ENCODE peak calls at places on chromosomes 3 and 15, in five cellular contexts. V is T-helper 2 cell; E is lower lobe of right lung; P is Ammon's horn; Y is CD8-positive, alpha-beta T cell. R is an unnamed sample.

GRCh38 chr3:128553560-128553959 is 60.6 kb upstream of the GATA2 start:
- DNase-seq in V (no peak), E (no peak), P (no peak), Y (peak; percentile 7), R (no peak)

GRCh38 chr3:46935989-46936620 is 40.4 kb downstream of the CCDC12 start:
- DNase-seq in V (no peak), E (peak; percentile 49), P (no peak), Y (no peak), R (no peak)

GRCh38 chr3:147419062-147419701 is 10.0 kb downstream of the ZIC1 start:
- DNase-seq in V (no peak), E (no peak), P (peak; percentile 94), Y (no peak), R (no peak)

GRCh38 chr3:186849392-186849975 is 7.0 kb downstream of the ADIPOQ start:
- DNase-seq in V (peak; percentile 42), E (no peak), P (no peak), Y (no peak), R (no peak)

GRCh38 chr3:14633819-14634424 is 17.6 kb upstream of the CCDC174 start:
- DNase-seq in V (peak; percentile 20), E (peak; percentile 80), P (peak; percentile 54), Y (peak; percentile 67), R (peak; percentile 45)

GRCh38 chr3:108131105-108131794 is 40.4 kb upstream of the CD47 start:
- DNase-seq in V (no peak), E (no peak), P (no peak), Y (no peak), R (no peak)

GRCh38 chr3:161371441-161372320 is at the start of gene SPTSSB:
- DNase-seq in V (peak; percentile 39), E (peak; percentile 52), P (peak; percentile 63), Y (peak; percentile 72), R (peak; percentile 24)

GRCh38 chr15:61929452-61929851 is 130.8 kb downstream of the VPS13C start:
- DNase-seq in V (no peak), E (no peak), P (no peak), Y (no peak), R (no peak)

GRCh38 chr15:68717952-68718351 is 102.7 kb downstream of the ANP32A start:
- DNase-seq in V (no peak), E (no peak), P (no peak), Y (no peak), R (no peak)

GRCh38 chr3:190319660-190320059 is 2.6 kb downstream of the CLDN1 start:
- DNase-seq in V (no peak), E (no peak), P (no peak), Y (no peak), R (no peak)

GRCh38 chr3:196947860-196948441 is 5.6 kb upstream of the NCBP2 start:
- DNase-seq in V (no peak), E (no peak), P (no peak), Y (no peak), R (no peak)

GRCh38 chr15:31262901-31263671 is 63.5 kb upstream of the KLF13 start:
- DNase-seq in V (no peak), E (peak; percentile 70), P (peak; percentile 60), Y (peak; percentile 54), R (peak; percentile 13)

GRCh38 chr3:55935241-55935640 is 448.1 kb upstream of the WNT5A start:
- DNase-seq in V (no peak), E (no peak), P (no peak), Y (no peak), R (no peak)

GRCh38 chr15:80694624-80695098 is 449 bp upstream of the ABHD17C start:
- DNase-seq in V (peak; percentile 24), E (peak; percentile 53), P (no peak), Y (peak; percentile 57), R (peak; percentile 23)

GRCh38 chr3:24495334-24495994 is 814 bp upstream of the THRB start:
- DNase-seq in V (no peak), E (peak; percentile 77), P (peak; percentile 41), Y (no peak), R (no peak)

GRCh38 chr3:64342940-64343691 is 117.8 kb upstream of the PRICKLE2 start:
- DNase-seq in V (no peak), E (no peak), P (no peak), Y (no peak), R (no peak)

GRCh38 chr15:67528536-67528935 is 7.6 kb downstream of the C15orf61 start:
- DNase-seq in V (no peak), E (no peak), P (no peak), Y (no peak), R (no peak)

GRCh38 chr3:54213910-54214309 is 91.6 kb downstream of the CACNA2D3 start:
- DNase-seq in V (no peak), E (no peak), P (no peak), Y (no peak), R (no peak)

GRCh38 chr15:94206463-94207167 is 24.7 kb upstream of the MCTP2 start:
- DNase-seq in V (no peak), E (no peak), P (no peak), Y (no peak), R (no peak)

GRCh38 chr3:121529308-121529707 is 16.5 kb downstream of the POLQ start:
- DNase-seq in V (no peak), E (no peak), P (no peak), Y (no peak), R (no peak)

GRCh38 chr15:70562906-70563305 is 200.5 kb downstream of the UACA start:
- DNase-seq in V (no peak), E (no peak), P (no peak), Y (peak; percentile 31), R (no peak)

GRCh38 chr15:68213991-68214837 is 9.1 kb upstream of the CALML4 start:
- DNase-seq in V (no peak), E (peak; percentile 27), P (no peak), Y (no peak), R (no peak)

GRCh38 chr3:175208316-175208715 is 349.2 kb downstream of the NAALADL2 start:
- DNase-seq in V (no peak), E (no peak), P (peak; percentile 81), Y (no peak), R (no peak)

GRCh38 chr3:53677406-53677805 is 168.8 kb downstream of the CHDH start:
- DNase-seq in V (no peak), E (no peak), P (no peak), Y (no peak), R (no peak)

GRCh38 chr3:188178293-188178950 is 24.5 kb downstream of the LPP start:
- DNase-seq in V (no peak), E (no peak), P (no peak), Y (no peak), R (no peak)

GRCh38 chr3:46670000-46670890 is 23.2 kb downstream of the ALS2CL start:
- DNase-seq in V (no peak), E (peak; percentile 9), P (no peak), Y (no peak), R (peak; percentile 9)

GRCh38 chr3:13667330-13667729 is 118.4 kb downstream of the FBLN2 start:
- DNase-seq in V (no peak), E (no peak), P (no peak), Y (no peak), R (no peak)

GRCh38 chr3:174440350-174440716 is 418.8 kb upstream of the NAALADL2 start:
- DNase-seq in V (no peak), E (peak; percentile 43), P (peak; percentile 25), Y (no peak), R (no peak)

GRCh38 chr3:148315756-148316155 is 381.9 kb upstream of the AGTR1 start:
- DNase-seq in V (no peak), E (no peak), P (no peak), Y (no peak), R (no peak)

GRCh38 chr15:78685157-78685830 is 44.3 kb upstream of the CHRNB4 start:
- DNase-seq in V (no peak), E (no peak), P (no peak), Y (no peak), R (no peak)

GRCh38 chr3:184178522-184179138 is 4.0 kb downstream of the AP2M1 start:
- DNase-seq in V (no peak), E (no peak), P (no peak), Y (no peak), R (no peak)

GRCh38 chr3:65761431-65761830 is 277.3 kb downstream of the MAGI1 start:
- DNase-seq in V (no peak), E (no peak), P (peak; percentile 55), Y (no peak), R (no peak)

GRCh38 chr3:147118611-147119010 is 287.7 kb downstream of the ZIC4 start:
- DNase-seq in V (no peak), E (no peak), P (no peak), Y (no peak), R (no peak)

R was measured in natural killer cell.